ENCODE peak calls at places on chromosome 9, in eight cellular contexts. M, B, P, U, H, Y, Z and R are unnamed samples.
A peak's percentile ranks its signal among the peaks of the same experiment; 100 is the strongest.

GRCh38 chr9:21779397-21779796 is 23.0 kb upstream of the MTAP start:
- DNase-seq in M (no peak), B (no peak), P (peak; percentile 53), U (no peak), H (no peak), Y (no peak), Z (no peak), R (no peak)

GRCh38 chr9:107158321-107158720 is 124.8 kb upstream of the RAD23B start:
- DNase-seq in M (no peak), B (no peak), P (peak; percentile 35), U (no peak), H (peak; percentile 83), Y (no peak), Z (no peak), R (peak; percentile 49)

GRCh38 chr9:133000842-133001241 is 22.3 kb downstream of the GFI1B start:
- DNase-seq in M (no peak), B (no peak), P (no peak), U (no peak), H (peak; percentile 52), Y (no peak), Z (no peak), R (no peak)

GRCh38 chr9:77843088-77843985 is 188.3 kb downstream of the GNAQ start:
- DNase-seq in M (no peak), B (no peak), P (no peak), U (no peak), H (peak; percentile 45), Y (no peak), Z (no peak), R (no peak)

GRCh38 chr9:88187631-88188030 is 49.4 kb upstream of the SPATA31C2 start:
- DNase-seq in M (peak; percentile 39), B (no peak), P (no peak), U (no peak), H (no peak), Y (no peak), Z (no peak), R (no peak)

GRCh38 chr9:96612105-96612965 is 7.3 kb downstream of the CDC14B start:
- DNase-seq in M (peak; percentile 62), B (peak; percentile 55), P (peak; percentile 90), U (no peak), H (peak; percentile 30), Y (no peak), Z (no peak), R (peak; percentile 16)

GRCh38 chr9:123645126-123645525 is 284.8 kb downstream of the DENND1A start:
- DNase-seq in M (no peak), B (no peak), P (no peak), U (no peak), H (no peak), Y (no peak), Z (no peak), R (no peak)

GRCh38 chr9:117783828-117784227 is 79.6 kb downstream of the TLR4 start:
- DNase-seq in M (no peak), B (no peak), P (peak; percentile 24), U (no peak), H (peak; percentile 6), Y (no peak), Z (no peak), R (peak; percentile 13)

GRCh38 chr9:122941560-122942234 is 877 bp downstream of the RABGAP1 start:
- DNase-seq in M (no peak), B (no peak), P (peak; percentile 66), U (no peak), H (peak; percentile 37), Y (no peak), Z (no peak), R (no peak)

GRCh38 chr9:85163415-85163814 is 493.9 kb downstream of the NTRK2 start:
- DNase-seq in M (no peak), B (no peak), P (peak; percentile 10), U (no peak), H (no peak), Y (no peak), Z (no peak), R (no peak)

GRCh38 chr9:107149756-107150155 is 133.3 kb upstream of the RAD23B start:
- DNase-seq in M (no peak), B (no peak), P (no peak), U (no peak), H (no peak), Y (no peak), Z (no peak), R (no peak)

GRCh38 chr9:117782931-117783788 is 79.0 kb downstream of the TLR4 start:
- DNase-seq in M (peak; percentile 31), B (peak; percentile 69), P (peak; percentile 79), U (peak; percentile 25), H (peak; percentile 87), Y (peak; percentile 20), Z (peak; percentile 57), R (peak; percentile 82)

GRCh38 chr9:92734931-92735906 is 29.4 kb downstream of the BICD2 start:
- DNase-seq in M (no peak), B (no peak), P (no peak), U (no peak), H (no peak), Y (no peak), Z (no peak), R (no peak)

GRCh38 chr9:126206099-126206498 is 120.5 kb upstream of the MVB12B start:
- DNase-seq in M (no peak), B (no peak), P (no peak), U (no peak), H (no peak), Y (no peak), Z (no peak), R (no peak)

GRCh38 chr9:135796784-135797462 is 94.9 kb downstream of the KCNT1 start:
- DNase-seq in M (no peak), B (no peak), P (no peak), U (no peak), H (no peak), Y (no peak), Z (no peak), R (no peak)

GRCh38 chr9:123120131-123120530 is 86.7 kb downstream of the GPR21 start:
- DNase-seq in M (no peak), B (no peak), P (no peak), U (no peak), H (no peak), Y (no peak), Z (no peak), R (no peak)

GRCh38 chr9:127536499-127536898 is 75.6 kb upstream of the STXBP1 start:
- DNase-seq in M (no peak), B (no peak), P (no peak), U (no peak), H (no peak), Y (no peak), Z (no peak), R (no peak)

GRCh38 chr9:72577212-72577753 is 55.9 kb downstream of the TMC1 start:
- DNase-seq in M (peak; percentile 66), B (peak; percentile 70), P (peak; percentile 92), U (no peak), H (no peak), Y (peak; percentile 71), Z (no peak), R (no peak)

GRCh38 chr9:135048758-135049284 is 38.6 kb upstream of the OLFM1 start:
- DNase-seq in M (no peak), B (no peak), P (no peak), U (no peak), H (no peak), Y (no peak), Z (no peak), R (no peak)

GRCh38 chr9:4048441-4048840 is 251.4 kb downstream of the GLIS3 start:
- DNase-seq in M (peak; percentile 12), B (peak; percentile 66), P (peak; percentile 55), U (no peak), H (peak; percentile 47), Y (no peak), Z (no peak), R (no peak)

GRCh38 chr9:134068742-134069535 is 1.1 kb upstream of the BRD3 start:
- DNase-seq in M (no peak), B (no peak), P (peak; percentile 58), U (no peak), H (no peak), Y (no peak), Z (no peak), R (no peak)

GRCh38 chr9:131397100-131397790 is 3.4 kb downstream of the PRRC2B start:
- DNase-seq in M (no peak), B (no peak), P (peak; percentile 53), U (no peak), H (peak; percentile 83), Y (no peak), Z (peak; percentile 66), R (peak; percentile 89)

GRCh38 chr9:131237931-131238401 is 38.3 kb downstream of the FAM78A start:
- DNase-seq in M (peak; percentile 14), B (no peak), P (peak; percentile 80), U (peak; percentile 56), H (peak; percentile 76), Y (peak; percentile 68), Z (peak; percentile 64), R (peak; percentile 65)

GRCh38 chr9:114611516-114612271 is 603 bp downstream of the TMEM268 start:
- DNase-seq in M (no peak), B (peak; percentile 28), P (peak; percentile 74), U (no peak), H (peak; percentile 61), Y (no peak), Z (no peak), R (peak; percentile 55)

GRCh38 chr9:78053627-78054026 is 22.0 kb upstream of the GNAQ start:
- DNase-seq in M (no peak), B (no peak), P (no peak), U (no peak), H (no peak), Y (no peak), Z (no peak), R (no peak)

GRCh38 chr9:76296561-76297276 is 97.5 kb downstream of the RFK start:
- DNase-seq in M (no peak), B (no peak), P (no peak), U (no peak), H (no peak), Y (no peak), Z (no peak), R (no peak)

GRCh38 chr9:37424204-37424685 is 1.7 kb downstream of the GRHPR start:
- DNase-seq in M (no peak), B (no peak), P (no peak), U (no peak), H (no peak), Y (no peak), Z (no peak), R (no peak)

GRCh38 chr9:23117621-23118020 is 671.0 kb downstream of the DMRTA1 start:
- DNase-seq in M (no peak), B (no peak), P (peak; percentile 85), U (no peak), H (no peak), Y (no peak), Z (no peak), R (no peak)

GRCh38 chr9:133973111-133973790 is 18.9 kb downstream of the VAV2 start:
- DNase-seq in M (no peak), B (no peak), P (no peak), U (no peak), H (no peak), Y (no peak), Z (no peak), R (no peak)

GRCh38 chr9:92561374-92562329 is 25.9 kb upstream of the ECM2 start:
- DNase-seq in M (no peak), B (no peak), P (peak; percentile 79), U (no peak), H (no peak), Y (no peak), Z (no peak), R (no peak)

GRCh38 chr9:93525476-93525875 is 50.9 kb upstream of the PHF2 start:
- DNase-seq in M (no peak), B (no peak), P (no peak), U (no peak), H (no peak), Y (no peak), Z (no peak), R (no peak)

GRCh38 chr9:107918749-107919148 is 429.2 kb upstream of the KLF4 start:
- DNase-seq in M (no peak), B (no peak), P (no peak), U (no peak), H (no peak), Y (no peak), Z (no peak), R (peak; percentile 60)

GRCh38 chr9:131839281-131840084 is 99.6 kb upstream of the RAPGEF1 start:
- DNase-seq in M (no peak), B (no peak), P (peak; percentile 89), U (no peak), H (no peak), Y (no peak), Z (no peak), R (no peak)

GRCh38 chr9:21689851-21690250 is 112.6 kb upstream of the MTAP start:
- DNase-seq in M (no peak), B (no peak), P (no peak), U (no peak), H (no peak), Y (no peak), Z (no peak), R (no peak)